ENCODE peak calls at places on chromosomes 13 and 19, in five cellular contexts. One of them, this sample, is unnamed.
A peak's percentile ranks its signal among the peaks of the same experiment; 100 is the strongest.

GRCh38 chr19:37519890-37520289 is 13.2 kb downstream of the ZNF793 start:
- DNase-seq in AG04450: no peak
- DNase-seq in CD8-positive, alpha-beta T cell: no peak
- DNase-seq in bronchial epithelial cell: peak; percentile 53
- DNase-seq in H1: no peak
- DNase-seq in this sample: no peak

GRCh38 chr19:8935460-8935859 is 74.7 kb downstream of the MUC16 start:
- DNase-seq in bronchial epithelial cell: peak; percentile 7
- DNase-seq in CD8-positive, alpha-beta T cell: no peak
- DNase-seq in H1: no peak
- DNase-seq in AG04450: no peak
- DNase-seq in this sample: no peak

GRCh38 chr19:29715695-29716581 is 877 bp upstream of the C19orf12 start:
- DNase-seq in CD8-positive, alpha-beta T cell: no peak
- DNase-seq in H1: no peak
- DNase-seq in bronchial epithelial cell: peak; percentile 10
- DNase-seq in AG04450: no peak
- DNase-seq in this sample: no peak

GRCh38 chr13:48478401-48478800 is 54.5 kb downstream of the RCBTB2 start:
- DNase-seq in AG04450: no peak
- DNase-seq in CD8-positive, alpha-beta T cell: no peak
- DNase-seq in H1: no peak
- DNase-seq in bronchial epithelial cell: no peak
- DNase-seq in this sample: peak; percentile 69

GRCh38 chr13:113863511-113864302 is at the start of gene GAS6:
- DNase-seq in AG04450: no peak
- DNase-seq in bronchial epithelial cell: no peak
- DNase-seq in H1: no peak
- DNase-seq in CD8-positive, alpha-beta T cell: no peak
- DNase-seq in this sample: peak; percentile 70

GRCh38 chr19:4052114-4052992 is 14.3 kb downstream of the ZBTB7A start:
- DNase-seq in bronchial epithelial cell: peak; percentile 57
- DNase-seq in H1: no peak
- DNase-seq in CD8-positive, alpha-beta T cell: no peak
- DNase-seq in AG04450: no peak
- DNase-seq in this sample: no peak

GRCh38 chr19:6041991-6042421 is 64.1 kb upstream of the RANBP3 start:
- DNase-seq in bronchial epithelial cell: no peak
- DNase-seq in H1: no peak
- DNase-seq in CD8-positive, alpha-beta T cell: no peak
- DNase-seq in AG04450: no peak
- DNase-seq in this sample: no peak

GRCh38 chr19:40506099-40506498 is 39.3 kb downstream of the SPTBN4 start:
- DNase-seq in bronchial epithelial cell: no peak
- DNase-seq in H1: no peak
- DNase-seq in CD8-positive, alpha-beta T cell: no peak
- DNase-seq in AG04450: no peak
- DNase-seq in this sample: no peak

GRCh38 chr13:97212540-97213146 is 9.5 kb upstream of the MBNL2 start:
- DNase-seq in CD8-positive, alpha-beta T cell: no peak
- DNase-seq in AG04450: no peak
- DNase-seq in bronchial epithelial cell: peak; percentile 38
- DNase-seq in H1: no peak
- DNase-seq in this sample: peak; percentile 43

GRCh38 chr19:40610396-40611064 is 9.4 kb downstream of the LTBP4 start:
- DNase-seq in bronchial epithelial cell: peak; percentile 24
- DNase-seq in AG04450: no peak
- DNase-seq in H1: no peak
- DNase-seq in CD8-positive, alpha-beta T cell: peak; percentile 48
- DNase-seq in this sample: no peak

GRCh38 chr13:42360046-42360445 is 88.1 kb downstream of the AKAP11 start:
- DNase-seq in AG04450: no peak
- DNase-seq in bronchial epithelial cell: no peak
- DNase-seq in CD8-positive, alpha-beta T cell: no peak
- DNase-seq in H1: no peak
- DNase-seq in this sample: no peak
- H3K4me3 ChIP-seq in AG04450: no peak overlapping the region
- H3K4me3 ChIP-seq in bronchial epithelial cell: no peak overlapping the region
- H3K4me3 ChIP-seq in CD8-positive, alpha-beta T cell: no peak overlapping the region
- H3K4me3 ChIP-seq in H1: no peak overlapping the region
- H3K4me3 ChIP-seq in this sample: no peak overlapping the region

GRCh38 chr19:55088021-55088451 is 12.4 kb downstream of the EPS8L1 start:
- DNase-seq in AG04450: no peak
- DNase-seq in CD8-positive, alpha-beta T cell: no peak
- DNase-seq in H1: no peak
- DNase-seq in bronchial epithelial cell: no peak
- DNase-seq in this sample: no peak
- H3K4me3 ChIP-seq in AG04450: peak overlapping the region; percentile 68
- H3K4me3 ChIP-seq in CD8-positive, alpha-beta T cell: no peak overlapping the region
- H3K4me3 ChIP-seq in H1: peak overlapping the region; percentile 70
- H3K4me3 ChIP-seq in bronchial epithelial cell: no peak overlapping the region
- H3K4me3 ChIP-seq in this sample: peak overlapping the region; percentile 66

DNA sequence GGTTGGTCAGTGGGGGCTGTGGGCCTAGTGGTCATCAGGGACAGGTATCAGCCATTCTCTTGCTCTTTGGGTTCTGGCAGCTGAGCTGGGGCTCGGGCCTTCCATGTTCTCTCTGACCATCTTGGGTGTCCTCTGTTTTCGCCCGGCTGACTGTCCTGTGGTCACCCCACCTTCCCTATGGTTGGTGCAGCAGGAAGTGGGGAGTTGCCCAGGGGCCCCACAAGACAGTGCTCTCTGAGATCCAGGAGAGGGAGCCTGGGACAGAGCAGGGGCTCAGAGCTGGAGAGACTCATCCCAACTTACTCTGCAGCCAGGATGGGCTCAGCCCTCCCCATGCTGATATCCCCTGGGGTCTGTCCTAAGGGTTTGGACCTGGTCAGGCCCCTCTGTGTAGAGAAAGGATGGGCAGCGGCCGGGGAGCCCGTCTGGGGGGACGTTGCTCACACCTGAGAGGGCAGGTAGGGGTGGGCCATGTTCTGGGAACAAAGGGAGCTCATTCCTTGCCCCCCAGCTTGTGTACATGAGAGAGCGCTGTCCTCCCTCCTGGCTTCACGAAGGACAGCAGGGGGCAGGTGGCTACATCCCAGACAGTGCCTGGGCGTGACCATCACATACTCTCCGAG is 937 bp upstream of the CEACAM8 start:
- DNase-seq in bronchial epithelial cell: no peak
- DNase-seq in AG04450: no peak
- DNase-seq in H1: no peak
- DNase-seq in CD8-positive, alpha-beta T cell: no peak
- DNase-seq in this sample: no peak
- H3K4me3 ChIP-seq in bronchial epithelial cell: no peak overlapping the region
- H3K4me3 ChIP-seq in AG04450: no peak overlapping the region
- H3K4me3 ChIP-seq in H1: no peak overlapping the region
- H3K4me3 ChIP-seq in CD8-positive, alpha-beta T cell: no peak overlapping the region
- H3K4me3 ChIP-seq in this sample: no peak overlapping the region

GRCh38 chr19:34666958-34667265 is 10.0 kb downstream of the SCGB2B2 start:
- DNase-seq in AG04450: no peak
- DNase-seq in CD8-positive, alpha-beta T cell: no peak
- DNase-seq in H1: no peak
- DNase-seq in bronchial epithelial cell: no peak
- DNase-seq in this sample: no peak
- H3K4me3 ChIP-seq in AG04450: no peak overlapping the region
- H3K4me3 ChIP-seq in CD8-positive, alpha-beta T cell: peak overlapping the region; percentile 37
- H3K4me3 ChIP-seq in H1: no peak overlapping the region
- H3K4me3 ChIP-seq in bronchial epithelial cell: no peak overlapping the region
- H3K4me3 ChIP-seq in this sample: no peak overlapping the region

This sample was measured in AG10803.